ENCODE peak calls at places on chromosomes 5 and 9, in five cellular contexts. B is GM18507, M is RPMI7951, D is A673, H is fibroblast of pulmonary artery. E is an unnamed sample.

GRCh38 chr9:112020680-112021596 is 124.3 kb downstream of the UGCG start:
- DNase-seq in B (peak), M (peak), D (no peak), H (peak), E (no peak)

GRCh38 chr5:73365301-73365853 is 83.2 kb downstream of the FOXD1 start:
- DNase-seq in B (no peak), M (peak), D (no peak), H (peak), E (no peak)

GRCh38 chr9:15724006-15724405 is 171.2 kb downstream of the CCDC171 start:
- DNase-seq in B (no peak), M (peak), D (no peak), H (peak), E (no peak)

GRCh38 chr9:15211160-15211993 is 95.6 kb downstream of the TTC39B start:
- DNase-seq in B (peak), M (peak), D (peak), H (peak), E (peak)

GRCh38 chr5:135400866-135401265 is 1.8 kb upstream of the MACROH2A1 start:
- DNase-seq in B (no peak), M (no peak), D (no peak), H (no peak), E (peak)

GRCh38 chr5:55601209-55601618 is 66.5 kb upstream of the PLPP1 start:
- DNase-seq in B (no peak), M (peak), D (peak), H (peak), E (no peak)

GRCh38 chr9:113538646-113539430 is 75.3 kb downstream of the RGS3 start:
- DNase-seq in B (no peak), M (no peak), D (no peak), H (no peak), E (no peak)

GRCh38 chr5:173242675-173243085 is 7.7 kb upstream of the NKX2-5 start:
- DNase-seq in B (no peak), M (no peak), D (no peak), H (no peak), E (no peak)

GRCh38 chr9:77944556-77945261 is 86.9 kb downstream of the GNAQ start:
- DNase-seq in B (no peak), M (no peak), D (no peak), H (no peak), E (no peak)

GRCh38 chr5:151016700-151017099 is 3.7 kb upstream of the GPX3 start:
- DNase-seq in B (no peak), M (no peak), D (no peak), H (no peak), E (no peak)

GRCh38 chr5:61626639-61627282 is 294.7 kb downstream of the ZSWIM6 start:
- DNase-seq in B (no peak), M (no peak), D (no peak), H (no peak), E (no peak)

GRCh38 chr9:73149371-73150067 is 2.1 kb upstream of the ANXA1 start:
- DNase-seq in B (no peak), M (peak), D (peak), H (peak), E (no peak)

GRCh38 chr9:37005517-37006140 is 28.4 kb downstream of the PAX5 start:
- DNase-seq in B (no peak), M (no peak), D (no peak), H (no peak), E (no peak)

GRCh38 chr5:157324237-157324636 is 58.3 kb downstream of the CYFIP2 start:
- DNase-seq in B (no peak), M (no peak), D (no peak), H (no peak), E (no peak)

GRCh38 chr5:167642779-167643517 is 648.5 kb upstream of the WWC1 start:
- DNase-seq in B (no peak), M (peak), D (peak), H (peak), E (no peak)

GRCh38 chr5:116654890-116655289 is 80.3 kb upstream of the SEMA6A start:
- DNase-seq in B (no peak), M (no peak), D (peak), H (no peak), E (no peak)

GRCh38 chr5:172451771-172452197 is 2.5 kb downstream of the SH3PXD2B start:
- DNase-seq in B (no peak), M (peak), D (peak), H (peak), E (no peak)

E was measured in NCI-H82.